ENCODE peak calls at places on chromosomes 4 and X, in six cellular contexts. One of them, this sample, is unnamed.

GRCh38 chr4:58192217-58192616 is 1082.0 kb upstream of the IGFBP7 start:
- DNase-seq in NCI-H446: no peak
- DNase-seq in BE2C: no peak
- DNase-seq in stimulated activated CD4-positive, alpha-beta T cell treated with anti-CD3 and anti-CD28 coated beads, Interleukin-1b, Interleukin-23, amount 100 ng/mL, for 48 hours: no peak
- DNase-seq in GM23338: peak
- DNase-seq in mesothelial cell of epicardium: no peak
- DNase-seq in this sample: no peak

GRCh38 chr4:174086829-174087799 is 196.4 kb downstream of the FBXO8 start:
- DNase-seq in NCI-H446: no peak
- DNase-seq in BE2C: no peak
- DNase-seq in stimulated activated CD4-positive, alpha-beta T cell treated with anti-CD3 and anti-CD28 coated beads, Interleukin-1b, Interleukin-23, amount 100 ng/mL, for 48 hours: no peak
- DNase-seq in GM23338: no peak
- DNase-seq in mesothelial cell of epicardium: no peak
- DNase-seq in this sample: no peak

GRCh38 chrX:1453951-1454785 is 1.5 kb upstream of the ASMTL start:
- DNase-seq in NCI-H446: no peak
- DNase-seq in BE2C: peak
- DNase-seq in stimulated activated CD4-positive, alpha-beta T cell treated with anti-CD3 and anti-CD28 coated beads, Interleukin-1b, Interleukin-23, amount 100 ng/mL, for 48 hours: peak
- DNase-seq in GM23338: peak
- DNase-seq in mesothelial cell of epicardium: peak
- DNase-seq in this sample: no peak

GRCh38 chr4:48779095-48779997 is 733 bp downstream of the FRYL start:
- DNase-seq in NCI-H446: no peak
- DNase-seq in BE2C: peak
- DNase-seq in stimulated activated CD4-positive, alpha-beta T cell treated with anti-CD3 and anti-CD28 coated beads, Interleukin-1b, Interleukin-23, amount 100 ng/mL, for 48 hours: peak
- DNase-seq in GM23338: peak
- DNase-seq in mesothelial cell of epicardium: peak
- DNase-seq in this sample: peak

GRCh38 chrX:147803948-147804347 is 107.8 kb upstream of the FMR1 start:
- DNase-seq in NCI-H446: no peak
- DNase-seq in BE2C: no peak
- DNase-seq in stimulated activated CD4-positive, alpha-beta T cell treated with anti-CD3 and anti-CD28 coated beads, Interleukin-1b, Interleukin-23, amount 100 ng/mL, for 48 hours: no peak
- DNase-seq in GM23338: peak
- DNase-seq in mesothelial cell of epicardium: no peak
- DNase-seq in this sample: no peak

GRCh38 chr4:150598906-150599305 is 17.0 kb downstream of the MAB21L2 start:
- DNase-seq in NCI-H446: no peak
- DNase-seq in BE2C: peak
- DNase-seq in stimulated activated CD4-positive, alpha-beta T cell treated with anti-CD3 and anti-CD28 coated beads, Interleukin-1b, Interleukin-23, amount 100 ng/mL, for 48 hours: no peak
- DNase-seq in GM23338: no peak
- DNase-seq in mesothelial cell of epicardium: no peak
- DNase-seq in this sample: no peak

GRCh38 chrX:40063555-40063954 is 34.2 kb downstream of the BCOR start:
- DNase-seq in NCI-H446: no peak
- DNase-seq in BE2C: no peak
- DNase-seq in stimulated activated CD4-positive, alpha-beta T cell treated with anti-CD3 and anti-CD28 coated beads, Interleukin-1b, Interleukin-23, amount 100 ng/mL, for 48 hours: no peak
- DNase-seq in GM23338: no peak
- DNase-seq in mesothelial cell of epicardium: no peak
- DNase-seq in this sample: no peak

GRCh38 chr4:77193511-77194236 is 36.7 kb downstream of the CCNG2 start:
- DNase-seq in NCI-H446: no peak
- DNase-seq in BE2C: peak
- DNase-seq in stimulated activated CD4-positive, alpha-beta T cell treated with anti-CD3 and anti-CD28 coated beads, Interleukin-1b, Interleukin-23, amount 100 ng/mL, for 48 hours: peak
- DNase-seq in GM23338: peak
- DNase-seq in mesothelial cell of epicardium: no peak
- DNase-seq in this sample: no peak

GRCh38 chr4:186471441-186471840 is 83.9 kb downstream of the MTNR1A start:
- DNase-seq in NCI-H446: no peak
- DNase-seq in BE2C: no peak
- DNase-seq in stimulated activated CD4-positive, alpha-beta T cell treated with anti-CD3 and anti-CD28 coated beads, Interleukin-1b, Interleukin-23, amount 100 ng/mL, for 48 hours: no peak
- DNase-seq in GM23338: no peak
- DNase-seq in mesothelial cell of epicardium: no peak
- DNase-seq in this sample: no peak

GRCh38 chr4:7199129-7199725 is 6.9 kb downstream of the SORCS2 start:
- DNase-seq in NCI-H446: no peak
- DNase-seq in BE2C: peak
- DNase-seq in stimulated activated CD4-positive, alpha-beta T cell treated with anti-CD3 and anti-CD28 coated beads, Interleukin-1b, Interleukin-23, amount 100 ng/mL, for 48 hours: no peak
- DNase-seq in GM23338: no peak
- DNase-seq in mesothelial cell of epicardium: no peak
- DNase-seq in this sample: no peak

GRCh38 chr4:112411781-112412281 is 104.1 kb downstream of the NEUROG2 start:
- DNase-seq in NCI-H446: no peak
- DNase-seq in BE2C: no peak
- DNase-seq in stimulated activated CD4-positive, alpha-beta T cell treated with anti-CD3 and anti-CD28 coated beads, Interleukin-1b, Interleukin-23, amount 100 ng/mL, for 48 hours: no peak
- DNase-seq in GM23338: peak
- DNase-seq in mesothelial cell of epicardium: no peak
- DNase-seq in this sample: no peak

GRCh38 chr4:168621806-168622589 is 125.1 kb downstream of the PALLD start:
- DNase-seq in NCI-H446: no peak
- DNase-seq in BE2C: no peak
- DNase-seq in stimulated activated CD4-positive, alpha-beta T cell treated with anti-CD3 and anti-CD28 coated beads, Interleukin-1b, Interleukin-23, amount 100 ng/mL, for 48 hours: no peak
- DNase-seq in GM23338: no peak
- DNase-seq in mesothelial cell of epicardium: no peak
- DNase-seq in this sample: no peak

GRCh38 chr4:3291969-3292570 is 751 bp upstream of the RGS12 start:
- DNase-seq in NCI-H446: no peak
- DNase-seq in BE2C: peak
- DNase-seq in stimulated activated CD4-positive, alpha-beta T cell treated with anti-CD3 and anti-CD28 coated beads, Interleukin-1b, Interleukin-23, amount 100 ng/mL, for 48 hours: no peak
- DNase-seq in GM23338: peak
- DNase-seq in mesothelial cell of epicardium: no peak
- DNase-seq in this sample: no peak

GRCh38 chrX:20116575-20117240 is at the start of gene MAP7D2:
- DNase-seq in NCI-H446: no peak
- DNase-seq in BE2C: no peak
- DNase-seq in stimulated activated CD4-positive, alpha-beta T cell treated with anti-CD3 and anti-CD28 coated beads, Interleukin-1b, Interleukin-23, amount 100 ng/mL, for 48 hours: no peak
- DNase-seq in GM23338: peak
- DNase-seq in mesothelial cell of epicardium: no peak
- DNase-seq in this sample: peak

GRCh38 chr4:149605601-149606378 is 209.9 kb downstream of the IQCM start:
- DNase-seq in NCI-H446: no peak
- DNase-seq in BE2C: no peak
- DNase-seq in stimulated activated CD4-positive, alpha-beta T cell treated with anti-CD3 and anti-CD28 coated beads, Interleukin-1b, Interleukin-23, amount 100 ng/mL, for 48 hours: no peak
- DNase-seq in GM23338: peak
- DNase-seq in mesothelial cell of epicardium: no peak
- DNase-seq in this sample: no peak

GRCh38 chr4:86608757-86609375 is 14.8 kb downstream of the PTPN13 start:
- DNase-seq in NCI-H446: no peak
- DNase-seq in BE2C: no peak
- DNase-seq in stimulated activated CD4-positive, alpha-beta T cell treated with anti-CD3 and anti-CD28 coated beads, Interleukin-1b, Interleukin-23, amount 100 ng/mL, for 48 hours: no peak
- DNase-seq in GM23338: no peak
- DNase-seq in mesothelial cell of epicardium: no peak
- DNase-seq in this sample: no peak

GRCh38 chr4:138870739-138871633 is 144.6 kb upstream of the NOCT start:
- DNase-seq in NCI-H446: peak
- DNase-seq in BE2C: peak
- DNase-seq in stimulated activated CD4-positive, alpha-beta T cell treated with anti-CD3 and anti-CD28 coated beads, Interleukin-1b, Interleukin-23, amount 100 ng/mL, for 48 hours: peak
- DNase-seq in GM23338: peak
- DNase-seq in mesothelial cell of epicardium: peak
- DNase-seq in this sample: peak

GRCh38 chr4:81921757-81922159 is 450.1 kb upstream of the RASGEF1B start:
- DNase-seq in NCI-H446: no peak
- DNase-seq in BE2C: no peak
- DNase-seq in stimulated activated CD4-positive, alpha-beta T cell treated with anti-CD3 and anti-CD28 coated beads, Interleukin-1b, Interleukin-23, amount 100 ng/mL, for 48 hours: no peak
- DNase-seq in GM23338: no peak
- DNase-seq in mesothelial cell of epicardium: no peak
- DNase-seq in this sample: peak

This sample was measured in NCI-H2227 treated with DMSO at 0.1 percent for 48 hours.